ENCODE peak calls at places on chromosomes 7 and 10, in eight cellular contexts. D, C, M, F, G, T, P and A are unnamed samples.

GRCh38 chr7:158166386-158167340 is 421.0 kb downstream of the PTPRN2 start:
- DNase-seq in M (no peak), F (no peak), G (no peak), P (no peak), T (peak; percentile 88), C (no peak), D (no peak), A (no peak)

GRCh38 chr10:92691591-92692084 is 1.9 kb downstream of the HHEX start:
- DNase-seq in T (peak; percentile 77), D (peak; percentile 38), P (peak; percentile 33), M (peak; percentile 30), C (no peak), G (peak; percentile 86), F (peak; percentile 62), A (peak; percentile 64)

GRCh38 chr10:120945801-120946302 is 94.7 kb downstream of the WDR11 start:
- DNase-seq in P (no peak), F (no peak), T (no peak), D (peak; percentile 53), M (no peak), C (no peak), G (no peak), A (no peak)

GRCh38 chr7:131501422-131501821 is 55.0 kb downstream of the PODXL start:
- DNase-seq in D (no peak), F (no peak), P (no peak), C (no peak), T (no peak), G (no peak), M (no peak), A (peak; percentile 82)

GRCh38 chr7:3592438-3593134 is 291.5 kb downstream of the SDK1 start:
- DNase-seq in P (no peak), M (no peak), D (no peak), C (no peak), F (no peak), G (no peak), T (no peak), A (no peak)

GRCh38 chr10:110388682-110389052 is 83.9 kb upstream of the SMNDC1 start:
- DNase-seq in P (no peak), M (no peak), G (no peak), F (no peak), C (no peak), D (no peak), T (no peak), A (no peak)

GRCh38 chr10:4294996-4295792 is 510.2 kb upstream of the KLF6 start:
- DNase-seq in P (no peak), M (no peak), C (no peak), F (no peak), T (no peak), G (no peak), D (no peak), A (no peak)

GRCh38 chr10:86287422-86287793 is 79.2 kb downstream of the GRID1 start:
- DNase-seq in T (no peak), P (no peak), F (no peak), M (no peak), C (peak; percentile 20), G (no peak), D (no peak), A (no peak)

GRCh38 chr10:132845780-132846595 is 60.0 kb upstream of the NKX6-2 start:
- DNase-seq in F (no peak), D (no peak), C (no peak), P (no peak), T (peak; percentile 57), M (no peak), G (no peak), A (no peak)

GRCh38 chr10:73920084-73920483 is 9.2 kb downstream of the PLAU start:
- DNase-seq in D (peak; percentile 41), P (peak; percentile 54), F (no peak), C (no peak), T (no peak), M (peak; percentile 86), G (no peak), A (no peak)

GRCh38 chr10:11823122-11823988 is at the start of gene PROSER2:
- DNase-seq in T (peak; percentile 85), D (peak; percentile 63), M (no peak), F (peak; percentile 31), G (peak; percentile 84), P (peak; percentile 23), C (peak; percentile 76), A (peak; percentile 51)

GRCh38 chr10:12501851-12502525 is 152.6 kb downstream of the CAMK1D start:
- DNase-seq in G (peak; percentile 46), D (no peak), P (no peak), M (no peak), C (peak; percentile 45), F (no peak), T (peak; percentile 84), A (no peak)

GRCh38 chr10:4283841-4284610 is 499.0 kb upstream of the KLF6 start:
- DNase-seq in D (no peak), G (no peak), P (peak; percentile 76), C (no peak), F (no peak), M (no peak), T (no peak), A (no peak)

GRCh38 chr10:119025776-119026175 is 3.7 kb upstream of the NANOS1 start:
- DNase-seq in M (no peak), C (peak; percentile 24), D (peak; percentile 93), F (no peak), T (no peak), G (no peak), P (no peak), A (no peak)

GRCh38 chr7:38671901-38672559 is 40.9 kb upstream of the AMPH start:
- DNase-seq in P (no peak), T (no peak), F (peak; percentile 38), D (no peak), G (no peak), C (no peak), M (peak; percentile 11), A (peak; percentile 3)

GRCh38 chr10:75827591-75827990 is 396.2 kb downstream of the LRMDA start:
- DNase-seq in D (no peak), C (no peak), T (no peak), G (no peak), F (no peak), M (no peak), P (no peak), A (no peak)

GRCh38 chr7:99624487-99624886 is 7.7 kb downstream of the ZSCAN25 start:
- DNase-seq in F (no peak), C (no peak), P (no peak), D (peak; percentile 12), G (no peak), M (no peak), T (no peak), A (peak; percentile 96)

GRCh38 chr10:86757110-86757790 is 831 bp downstream of the BMPR1A start:
- DNase-seq in M (no peak), F (peak; percentile 37), P (peak; percentile 36), C (no peak), G (peak; percentile 68), D (peak; percentile 62), T (peak; percentile 75), A (peak; percentile 36)

GRCh38 chr10:132309879-132310591 is 2.3 kb upstream of the STK32C start:
- DNase-seq in G (no peak), C (no peak), M (no peak), P (no peak), D (no peak), F (no peak), T (peak; percentile 62), A (no peak)

GRCh38 chr7:2063562-2064360 is 169.0 kb downstream of the MAD1L1 start:
- DNase-seq in T (peak; percentile 53), M (no peak), P (no peak), C (no peak), G (no peak), D (peak; percentile 13), F (no peak), A (no peak)
- TF ChIP-seq CTCF in T (no peak), M (no peak), P (no peak), C (peak; percentile 22), G (no peak), D (no peak), F (no peak), A (no peak)

GRCh38 chr7:78226059-78226658 is 427.6 kb downstream of the PHTF2 start:
- DNase-seq in M (peak; percentile 26), G (peak; percentile 66), T (no peak), F (no peak), D (peak; percentile 48), C (peak; percentile 85), P (no peak), A (peak; percentile 53)
- TF ChIP-seq CTCF in M (peak; percentile 76), G (peak; percentile 46), T (peak; percentile 17), F (no peak), D (peak; percentile 31), C (peak; percentile 72), P (no peak), A (peak; percentile 43)

DNA sequence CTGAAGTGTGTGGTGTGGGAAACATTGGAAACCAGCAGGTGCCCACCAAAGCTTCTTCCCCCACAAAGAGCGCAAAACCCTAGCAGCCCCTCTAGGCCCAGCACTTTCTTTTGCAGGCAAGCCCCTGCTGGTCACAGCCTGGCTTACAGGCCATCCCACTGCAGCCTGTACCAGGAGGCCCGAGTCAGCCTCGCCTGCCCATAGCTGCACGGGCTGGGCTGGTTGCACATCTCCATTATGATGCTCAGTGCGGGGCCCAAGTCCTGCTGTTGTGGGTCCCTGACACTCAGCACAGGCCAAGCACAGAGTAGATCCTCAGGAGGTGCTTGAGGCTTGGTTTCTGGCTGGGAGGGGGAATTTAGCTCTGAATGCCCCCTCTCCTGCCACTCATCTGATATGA is 8.0 kb downstream of the CDHR1 start:
- DNase-seq in G (no peak), D (no peak), P (no peak), C (no peak), M (no peak), F (no peak), T (no peak), A (no peak)
- TF ChIP-seq CTCF in G (no peak), D (no peak), P (no peak), C (no peak), M (no peak), F (no peak), T (no peak), A (no peak)

GRCh38 chr7:15720849-15721471 is 34.5 kb upstream of the MEOX2 start:
- DNase-seq in T (no peak), P (peak; percentile 68), M (peak; percentile 22), D (peak; percentile 5), C (peak; percentile 50), F (no peak), G (no peak), A (peak; percentile 28)
- TF ChIP-seq CTCF in T (peak; percentile 47), P (peak; percentile 43), M (peak; percentile 94), D (peak; percentile 47), C (peak; percentile 41), F (no peak), G (peak; percentile 70), A (peak; percentile 76)